ENCODE peak calls at places on chromosomes 6 and 20, in nine cellular contexts. W, B, E, S, J, O, C, V and U are unnamed samples. For H3K4me1, the result is how much of the 10 kb centered on the place peaks cover.

GRCh38 chr20:25233016-25233772 is 14.7 kb upstream of the PYGB start:
- DNase-seq in C (peak), S (peak), J (peak), E (peak), B (peak), O (no peak), V (peak), W (peak), U (peak)

GRCh38 chr6:26140967-26141294 is 53.7 kb downstream of the HFE start:
- DNase-seq in E (no peak), V (no peak), B (no peak), J (no peak), W (no peak), S (no peak), O (no peak), C (no peak), U (no peak)

GRCh38 chr20:10674684-10675455 is 1.1 kb upstream of the JAG1 start:
- DNase-seq in B (peak), W (peak), C (peak), S (peak), V (peak), O (peak), J (peak), E (peak), U (peak)

GRCh38 chr20:45019027-45019763 is 52.9 kb downstream of the STK4 start:
- DNase-seq in E (no peak), V (no peak), O (no peak), B (no peak), S (no peak), J (no peak), W (no peak), C (no peak), U (no peak)

GRCh38 chr20:23147964-23148720 is 62.0 kb upstream of the CD93 start:
- DNase-seq in B (no peak), V (peak), J (peak), W (peak), S (no peak), O (no peak), E (peak), C (no peak), U (no peak)

GRCh38 chr6:161354241-161354840 is 80.5 kb upstream of the AGPAT4 start:
- DNase-seq in E (no peak), J (no peak), W (no peak), V (no peak), B (no peak), O (no peak), S (no peak), C (no peak), U (no peak)

GRCh38 chr6:6918216-6918983 is 189.4 kb upstream of the RREB1 start:
- DNase-seq in J (no peak), B (no peak), E (no peak), S (no peak), O (no peak), W (peak), V (no peak), C (no peak), U (no peak)

GRCh38 chr6:39063520-39063919 is 14.9 kb downstream of the GLP1R start:
- DNase-seq in B (no peak), W (no peak), E (no peak), V (no peak), O (no peak), S (no peak), J (no peak), C (no peak), U (no peak)

GRCh38 chr20:4150095-4150492 is 134.7 kb upstream of the RNF24 start:
- DNase-seq in O (no peak), E (no peak), B (no peak), V (no peak), W (peak), S (no peak), J (peak), C (no peak), U (peak)

GRCh38 chr20:21102252-21102609 is 3.9 kb downstream of the LINC00237 start:
- DNase-seq in V (no peak), O (no peak), S (peak), J (no peak), C (no peak), B (no peak), W (no peak), E (no peak), U (no peak)

GRCh38 chr6:444653-445275 is 53.2 kb downstream of the IRF4 start:
- DNase-seq in E (no peak), J (no peak), C (no peak), V (peak), O (peak), B (no peak), S (no peak), W (no peak), U (peak)

GRCh38 chr20:1005452-1006027 is 3.4 kb upstream of the RSPO4 start:
- DNase-seq in S (peak), O (no peak), V (no peak), B (peak), W (peak), J (peak), C (no peak), E (no peak), U (peak)

GRCh38 chr6:126773122-126773805 is 345.2 kb upstream of the RSPO3 start:
- DNase-seq in B (no peak), C (no peak), S (peak), E (no peak), J (no peak), O (no peak), W (peak), V (no peak), U (no peak)

GRCh38 chr6:143806282-143807102 is 36.6 kb upstream of the LTV1 start:
- DNase-seq in O (no peak), J (no peak), E (peak), W (peak), C (no peak), V (no peak), B (no peak), S (no peak), U (no peak)

GRCh38 chr20:17595846-17596245 is 26.0 kb downstream of the DSTN start:
- DNase-seq in S (no peak), B (no peak), V (no peak), W (no peak), C (no peak), O (no peak), E (no peak), J (no peak), U (no peak)

GRCh38 chr6:144413418-144413817 is 128.3 kb downstream of the UTRN start:
- DNase-seq in W (peak), B (peak), C (no peak), E (no peak), S (no peak), J (no peak), O (no peak), V (no peak), U (no peak)

GRCh38 chr6:168395983-168396382 is 45.0 kb upstream of the SMOC2 start:
- DNase-seq in W (no peak), V (peak), C (no peak), J (no peak), B (no peak), O (no peak), E (no peak), S (no peak), U (no peak)

GRCh38 chr6:136987526-136987925 is 57.2 kb downstream of the IL20RA start:
- DNase-seq in O (no peak), C (no peak), B (no peak), S (no peak), V (no peak), W (no peak), J (no peak), E (no peak), U (no peak)

GRCh38 chr6:16494781-16495180 is 256.4 kb downstream of the GMPR start:
- DNase-seq in S (no peak), W (peak), C (no peak), O (no peak), E (no peak), J (no peak), V (no peak), B (peak), U (no peak)

GRCh38 chr20:17771206-17772004 is 71.6 kb downstream of the BANF2 start:
- DNase-seq in E (no peak), S (no peak), V (no peak), B (no peak), C (no peak), O (no peak), W (no peak), J (no peak), U (no peak)

GRCh38 chr6:35782424-35782823 is 1.6 kb downstream of the CLPSL1 start:
- DNase-seq in J (no peak), E (no peak), W (no peak), S (no peak), C (peak), O (no peak), B (no peak), V (no peak), U (no peak)

GRCh38 chr6:160057080-160057479 is 64.5 kb upstream of the SLC22A1 start:
- DNase-seq in W (no peak), S (no peak), B (peak), O (no peak), C (no peak), J (no peak), V (no peak), E (no peak), U (no peak)

GRCh38 chr20:17343631-17344447 is 117.0 kb downstream of the PCSK2 start:
- DNase-seq in O (no peak), B (no peak), W (peak), S (no peak), J (no peak), V (no peak), E (no peak), C (no peak), U (no peak)

GRCh38 chr20:23145281-23145700 is 59.2 kb upstream of the CD93 start:
- DNase-seq in V (peak), B (peak), W (peak), E (no peak), O (no peak), S (no peak), J (no peak), C (no peak), U (no peak)

GRCh38 chr6:142387997-142388815 is 86.4 kb downstream of the ADGRG6 start:
- DNase-seq in B (no peak), J (no peak), S (peak), W (peak), C (no peak), O (no peak), V (no peak), E (no peak), U (no peak)

GRCh38 chr20:14951105-14951504 is 613.7 kb upstream of the FLRT3 start:
- DNase-seq in J (no peak), B (no peak), O (no peak), C (no peak), E (no peak), W (peak), V (no peak), S (no peak), U (no peak)

GRCh38 chr20:295804-296203 is 1.6 kb upstream of the ZCCHC3 start:
- DNase-seq in E (no peak), C (no peak), J (no peak), W (no peak), S (no peak), O (no peak), B (no peak), V (no peak), U (no peak)

GRCh38 chr6:45323656-45324224 is 4.4 kb upstream of the RUNX2 start:
- DNase-seq in J (no peak), C (no peak), E (no peak), O (no peak), W (no peak), V (no peak), S (no peak), B (no peak), U (no peak)

GRCh38 chr6:683742-684440 is 9.0 kb downstream of the EXOC2 start:
- DNase-seq in E (no peak), S (peak), W (peak), J (no peak), O (no peak), C (no peak), B (peak), V (no peak), U (no peak)

GRCh38 chr6:151493495-151494234 is at the start of gene CCDC170:
- DNase-seq in J (peak), B (no peak), O (no peak), V (no peak), E (peak), W (peak), C (no peak), S (peak), U (peak)

GRCh38 chr20:53642196-53643030 is 48.8 kb upstream of the ZNF217 start:
- DNase-seq in C (peak), S (peak), O (peak), W (peak), J (peak), B (peak), E (peak), V (no peak), U (peak)

GRCh38 chr6:29995346-29995777 is 53.0 kb downstream of the HLA-A start:
- DNase-seq in V (no peak), B (no peak), C (no peak), J (no peak), W (peak), S (no peak), E (no peak), O (no peak), U (no peak)

GRCh38 chr6:42459888-42460287 is 8.2 kb upstream of the TRERF1 start:
- DNase-seq in O (no peak), E (no peak), J (no peak), V (no peak), S (no peak), B (no peak), W (no peak), C (no peak), U (no peak)

DNA sequence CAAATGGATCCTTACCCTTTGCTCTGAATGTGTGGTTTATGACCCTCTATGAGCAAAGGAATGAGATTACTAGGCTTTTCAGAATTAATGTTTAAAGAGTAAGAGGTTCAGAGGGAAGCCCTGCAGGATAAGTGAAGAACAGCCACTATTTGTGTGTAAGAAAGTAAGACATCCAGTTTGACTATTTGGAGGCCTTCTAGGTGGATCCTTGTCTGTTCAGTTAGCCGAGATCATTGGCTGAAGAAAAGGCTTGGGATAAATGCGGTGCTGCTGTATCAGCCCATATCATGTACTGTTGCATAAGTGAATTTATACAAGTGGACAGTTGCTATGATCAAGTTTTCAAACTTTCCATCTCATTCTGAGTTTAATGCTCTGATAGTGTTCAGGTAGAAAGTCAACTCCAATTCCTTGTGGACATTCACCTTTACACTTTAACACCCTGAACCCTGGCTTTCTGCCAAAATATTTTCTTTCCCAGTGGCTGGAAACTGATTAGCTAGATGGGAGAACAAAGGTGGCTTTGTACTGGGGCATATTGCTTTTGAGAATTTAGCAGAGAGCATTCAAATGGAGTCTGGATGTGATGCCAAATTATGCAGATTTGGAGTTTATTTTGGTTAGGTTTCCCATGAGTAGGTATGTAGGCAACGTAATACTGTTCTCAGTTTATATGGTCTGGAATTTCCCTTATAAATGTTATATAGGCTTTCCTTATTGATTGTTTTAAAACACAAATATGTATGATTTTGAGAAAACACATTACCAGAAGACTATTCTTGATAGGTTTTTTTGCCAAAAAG is 15.0 kb downstream of the PARD6B start:
- DNase-seq in E (no peak), O (no peak), B (no peak), J (no peak), W (peak), S (no peak), V (no peak), C (peak), U (no peak)
- H3K27ac ChIP-seq in E (no peak), O (no peak), B (peak), J (peak), W (no peak), S (peak), V (peak), C (peak), U (peak)

GRCh38 chr6:122903266-122903915 is 92.6 kb upstream of the CLVS2 start:
- DNase-seq in B (no peak), W (no peak), O (no peak), J (no peak), E (no peak), C (no peak), V (no peak), S (no peak), U (no peak)

GRCh38 chr6:122904166-122904565 is 91.9 kb upstream of the CLVS2 start:
- DNase-seq in J (no peak), O (no peak), E (no peak), C (no peak), W (no peak), B (no peak), S (no peak), V (no peak), U (no peak)
- TF ChIP-seq CTCF in J (no peak), O (no peak), E (no peak), C (no peak), W (no peak), B (no peak), S (no peak), V (no peak), U (no peak)

GRCh38 chr20:57702091-57702490 is 7.7 kb downstream of the PMEPA1 start:
- DNase-seq in J (no peak), V (no peak), B (no peak), E (no peak), O (no peak), W (no peak), C (no peak), S (no peak), U (no peak)
- H3K4me1 ChIP-seq in J (half or more), V (half or more), B (under half), E (under half), O (under half), W (under half), C (under half), S (under half), U (under half)

DNA sequence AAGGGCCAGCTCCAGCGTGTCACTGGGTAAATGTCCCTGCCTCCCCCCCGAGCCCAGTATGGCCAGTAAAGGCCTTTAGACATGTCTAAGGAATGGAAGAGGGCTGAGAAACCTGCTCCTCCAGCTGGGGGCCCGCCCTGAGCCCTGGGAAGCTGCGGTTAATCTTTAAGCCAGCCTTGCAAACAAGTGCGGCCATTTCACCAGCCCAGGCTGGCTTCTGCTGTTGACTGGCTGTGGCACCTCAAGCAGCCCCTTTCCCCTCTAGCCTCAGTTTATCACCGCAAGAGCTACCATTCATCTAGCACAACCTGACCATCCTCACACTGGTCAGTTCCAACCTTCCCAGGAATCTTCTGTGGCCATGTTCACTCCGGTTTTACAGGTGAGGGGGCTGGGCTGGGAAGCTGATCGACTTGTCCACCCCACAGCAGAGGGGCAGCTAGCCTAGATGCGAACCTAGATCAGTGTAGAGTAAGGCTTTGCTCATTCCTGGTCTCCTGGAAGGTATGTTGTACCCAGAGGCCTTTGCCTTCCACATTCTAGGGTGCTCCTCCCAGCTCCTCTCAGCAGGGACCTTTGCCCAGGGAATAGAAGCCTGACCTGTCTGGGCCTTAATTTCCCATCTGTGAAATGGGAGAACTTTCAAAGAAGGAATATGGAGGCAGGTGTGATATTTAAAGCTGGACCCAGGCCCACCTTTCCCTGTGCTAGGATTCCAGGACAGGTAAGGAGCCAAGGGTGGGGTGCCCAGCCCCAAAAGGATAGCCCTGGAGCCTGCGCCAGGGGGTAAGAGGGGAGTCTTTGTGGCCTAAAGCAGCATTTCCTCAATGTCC is 1.2 kb upstream of the SRC start:
- DNase-seq in B (peak), W (no peak), S (no peak), V (peak), J (peak), C (no peak), O (no peak), E (no peak), U (peak)
- H3K27ac ChIP-seq in B (peak), W (no peak), S (no peak), V (peak), J (peak), C (peak), O (no peak), E (no peak), U (peak)

DNA sequence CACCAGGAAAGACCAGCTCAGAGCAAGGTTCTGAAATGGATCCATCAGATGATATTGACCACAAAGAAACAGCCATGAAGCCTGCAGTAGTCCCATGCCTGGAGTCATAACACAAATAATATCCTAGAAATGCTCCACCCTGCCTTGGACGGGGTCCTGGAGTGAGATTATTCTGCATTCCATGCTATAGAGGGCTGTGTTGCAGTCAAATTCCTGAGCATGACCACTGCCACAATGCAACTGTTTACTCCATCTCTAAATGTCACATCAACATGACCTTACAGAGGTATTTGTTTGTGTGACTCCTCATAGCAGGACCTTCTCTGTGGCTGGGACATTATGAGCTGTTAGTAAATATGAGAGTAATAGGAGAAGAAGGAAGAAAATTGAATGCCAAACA is 257.5 kb upstream of the TCF21 start:
- DNase-seq in W (peak), B (no peak), S (no peak), J (no peak), V (no peak), E (no peak), O (no peak), C (no peak), U (no peak)
- TF ChIP-seq CTCF in W (peak), B (no peak), S (peak), J (no peak), V (no peak), E (no peak), O (no peak), C (no peak), U (no peak)

GRCh38 chr6:91812596-91813274 is 1225.9 kb upstream of the MAP3K7 start:
- DNase-seq in S (no peak), W (peak), J (no peak), E (no peak), C (no peak), V (no peak), O (no peak), B (no peak), U (no peak)

DNA sequence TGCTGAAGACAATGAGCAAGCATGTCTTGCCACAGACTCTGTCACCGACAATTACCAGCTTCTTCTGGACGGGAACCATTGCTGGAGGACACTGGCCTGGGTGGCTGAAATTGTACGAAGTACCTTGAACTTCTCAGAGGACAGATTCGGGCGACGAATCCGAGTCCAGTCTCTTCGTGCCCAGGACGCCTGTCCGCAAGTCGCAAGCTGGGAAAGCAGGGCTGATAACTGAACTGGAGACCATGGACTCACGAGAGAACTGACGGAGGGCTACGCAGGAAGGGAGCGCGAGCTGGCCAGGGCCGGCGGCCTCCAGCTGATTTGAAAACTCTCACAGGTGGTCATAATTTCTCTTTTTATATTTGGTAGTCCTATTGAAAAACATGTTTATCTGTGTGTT is 1229.5 kb upstream of the MAP3K7 start:
- DNase-seq in V (peak), S (no peak), E (no peak), W (no peak), J (no peak), O (no peak), C (no peak), B (no peak), U (no peak)
- H3K4me1 ChIP-seq in V (under half), S (under half), E (under half), W (under half), J (under half), O (under half), C (under half), B (under half), U (under half)